ENCODE peak calls at places on chromosomes 16 and 17, in six cellular contexts. One of them, this sample, is unnamed.

GRCh38 chr16:69669577-69669976 is 56.8 kb downstream of the NQO1 start:
- DNase-seq in H1: no peak
- DNase-seq in HepG2: no peak
- DNase-seq in GM12878: no peak
- DNase-seq in HCT116: no peak
- DNase-seq in K562: no peak
- DNase-seq in this sample: no peak

GRCh38 chr17:7471729-7472128 is 7.7 kb downstream of the ZBTB4 start:
- DNase-seq in H1: no peak
- DNase-seq in HepG2: no peak
- DNase-seq in GM12878: no peak
- DNase-seq in HCT116: no peak
- DNase-seq in K562: no peak
- DNase-seq in this sample: no peak

GRCh38 chr16:25060920-25061319 is 45.8 kb upstream of the ARHGAP17 start:
- DNase-seq in H1: no peak
- DNase-seq in HepG2: no peak
- DNase-seq in GM12878: no peak
- DNase-seq in HCT116: no peak
- DNase-seq in K562: no peak
- DNase-seq in this sample: no peak

GRCh38 chr17:12909046-12909445 is 108.8 kb downstream of the ELAC2 start:
- DNase-seq in H1: no peak
- DNase-seq in HepG2: no peak
- DNase-seq in GM12878: peak
- DNase-seq in HCT116: no peak
- DNase-seq in K562: no peak
- DNase-seq in this sample: no peak

GRCh38 chr17:34565715-34566114 is 13.7 kb upstream of the TMEM132E start:
- DNase-seq in H1: no peak
- DNase-seq in HepG2: no peak
- DNase-seq in GM12878: no peak
- DNase-seq in HCT116: no peak
- DNase-seq in K562: no peak
- DNase-seq in this sample: no peak

GRCh38 chr17:57870283-57870635 is 20.4 kb upstream of the MRPS23 start:
- DNase-seq in H1: no peak
- DNase-seq in HepG2: no peak
- DNase-seq in GM12878: no peak
- DNase-seq in HCT116: no peak
- DNase-seq in K562: no peak
- DNase-seq in this sample: no peak

GRCh38 chr17:42750730-42751356 is 6.0 kb upstream of the EZH1 start:
- DNase-seq in H1: no peak
- DNase-seq in HepG2: no peak
- DNase-seq in GM12878: no peak
- DNase-seq in HCT116: no peak
- DNase-seq in K562: peak
- DNase-seq in this sample: no peak

GRCh38 chr17:8572767-8573166 is 57.8 kb downstream of the MYH10 start:
- DNase-seq in H1: no peak
- DNase-seq in HepG2: no peak
- DNase-seq in GM12878: no peak
- DNase-seq in HCT116: no peak
- DNase-seq in K562: no peak
- DNase-seq in this sample: no peak

GRCh38 chr17:83054518-83055125 is 24.8 kb upstream of the METRNL start:
- DNase-seq in H1: peak
- DNase-seq in HepG2: no peak
- DNase-seq in GM12878: no peak
- DNase-seq in HCT116: no peak
- DNase-seq in K562: no peak
- DNase-seq in this sample: no peak

GRCh38 chr17:42294469-42295398 is 6.4 kb downstream of the STAT5A start:
- DNase-seq in H1: no peak
- DNase-seq in HepG2: no peak
- DNase-seq in GM12878: no peak
- DNase-seq in HCT116: no peak
- DNase-seq in K562: no peak
- DNase-seq in this sample: no peak

GRCh38 chr16:68003031-68003430 is 3.7 kb upstream of the DPEP2 start:
- DNase-seq in H1: no peak
- DNase-seq in HepG2: no peak
- DNase-seq in GM12878: no peak
- DNase-seq in HCT116: no peak
- DNase-seq in K562: no peak
- DNase-seq in this sample: no peak

GRCh38 chr17:42494673-42495072 is 36.0 kb downstream of the ATP6V0A1 start:
- DNase-seq in H1: no peak
- DNase-seq in HepG2: no peak
- DNase-seq in GM12878: no peak
- DNase-seq in HCT116: no peak
- DNase-seq in K562: no peak
- DNase-seq in this sample: no peak

GRCh38 chr16:81645303-81645702 is 133.8 kb upstream of the PLCG2 start:
- DNase-seq in H1: no peak
- DNase-seq in HepG2: no peak
- DNase-seq in GM12878: no peak
- DNase-seq in HCT116: no peak
- DNase-seq in K562: no peak
- DNase-seq in this sample: no peak

GRCh38 chr17:39979865-39980401 is 674 bp upstream of the PSMD3 start:
- DNase-seq in H1: no peak
- DNase-seq in HepG2: peak
- DNase-seq in GM12878: no peak
- DNase-seq in HCT116: no peak
- DNase-seq in K562: peak
- DNase-seq in this sample: no peak

GRCh38 chr17:44200478-44201155 is 933 bp upstream of the ATXN7L3 start:
- DNase-seq in H1: no peak
- DNase-seq in HepG2: peak
- DNase-seq in GM12878: no peak
- DNase-seq in HCT116: no peak
- DNase-seq in K562: no peak
- DNase-seq in this sample: no peak

GRCh38 chr16:53530046-53530445 is 27.0 kb upstream of the AKTIP start:
- DNase-seq in H1: no peak
- DNase-seq in HepG2: no peak
- DNase-seq in GM12878: no peak
- DNase-seq in HCT116: no peak
- DNase-seq in K562: no peak
- DNase-seq in this sample: no peak

GRCh38 chr17:45291170-45291805 is 25.5 kb downstream of the MAP3K14 start:
- DNase-seq in H1: no peak
- DNase-seq in HepG2: no peak
- DNase-seq in GM12878: no peak
- DNase-seq in HCT116: no peak
- DNase-seq in K562: no peak
- DNase-seq in this sample: no peak

GRCh38 chr17:44439168-44439567 is 49.7 kb upstream of the ITGA2B start:
- DNase-seq in H1: no peak
- DNase-seq in HepG2: no peak
- DNase-seq in GM12878: no peak
- DNase-seq in HCT116: no peak
- DNase-seq in K562: no peak
- DNase-seq in this sample: no peak

GRCh38 chr16:51839697-51840462 is 688.8 kb upstream of the SALL1 start:
- DNase-seq in H1: no peak
- DNase-seq in HepG2: peak
- DNase-seq in GM12878: no peak
- DNase-seq in HCT116: no peak
- DNase-seq in K562: no peak
- DNase-seq in this sample: peak

GRCh38 chr17:10119203-10120112 is 78.9 kb downstream of the GAS7 start:
- DNase-seq in H1: no peak
- DNase-seq in HepG2: no peak
- DNase-seq in GM12878: peak
- DNase-seq in HCT116: peak
- DNase-seq in K562: no peak
- DNase-seq in this sample: no peak

GRCh38 chr16:77169650-77170236 is 21.2 kb upstream of the MON1B start:
- DNase-seq in H1: peak
- DNase-seq in HepG2: peak
- DNase-seq in GM12878: no peak
- DNase-seq in HCT116: peak
- DNase-seq in K562: peak
- DNase-seq in this sample: peak

GRCh38 chr16:77679901-77680300 is 42.4 kb upstream of the NUDT7 start:
- DNase-seq in H1: no peak
- DNase-seq in HepG2: no peak
- DNase-seq in GM12878: no peak
- DNase-seq in HCT116: peak
- DNase-seq in K562: no peak
- DNase-seq in this sample: no peak

DNA sequence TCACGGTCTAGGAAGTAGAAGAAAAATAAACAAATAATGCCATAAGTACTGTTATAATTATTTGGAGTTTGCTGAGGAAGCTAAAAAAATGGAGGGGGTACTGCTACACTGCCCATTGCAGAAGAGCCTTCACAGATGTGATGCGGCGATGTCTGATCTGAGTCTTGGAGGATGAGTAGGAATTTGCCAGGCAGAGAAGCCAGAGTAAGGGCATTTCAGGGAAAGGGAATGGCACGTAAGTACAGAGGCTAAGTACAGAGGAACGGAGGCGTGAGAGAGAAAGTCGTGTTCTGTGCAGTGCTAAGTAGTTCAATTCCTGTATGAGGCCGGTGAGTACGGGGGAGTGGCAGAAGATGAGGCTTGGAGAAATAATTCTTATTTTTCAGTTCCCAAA is 741 bp upstream of the GRB2 start:
- DNase-seq in H1: no peak
- DNase-seq in HepG2: no peak
- DNase-seq in GM12878: no peak
- DNase-seq in HCT116: no peak
- DNase-seq in K562: no peak
- DNase-seq in this sample: no peak
- TF ChIP-seq ZNF274 in H1: no peak
- TF ChIP-seq ZNF274 in HepG2: no peak
- TF ChIP-seq ZNF274 in GM12878: no peak
- TF ChIP-seq ZNF274 in HCT116: no peak
- TF ChIP-seq ZNF274 in K562: no peak
- TF ChIP-seq ZNF274 in this sample: no peak

GRCh38 chr17:4956493-4957061 is 5.7 kb downstream of the ENO3 start:
- DNase-seq in H1: peak
- DNase-seq in HepG2: no peak
- DNase-seq in GM12878: no peak
- DNase-seq in HCT116: no peak
- DNase-seq in K562: no peak
- DNase-seq in this sample: no peak
- TF ChIP-seq YY1 in H1: no peak
- TF ChIP-seq YY1 in HepG2: no peak
- TF ChIP-seq YY1 in GM12878: no peak
- TF ChIP-seq YY1 in HCT116: no peak
- TF ChIP-seq YY1 in K562: no peak
- TF ChIP-seq YY1 in this sample: no peak

DNA sequence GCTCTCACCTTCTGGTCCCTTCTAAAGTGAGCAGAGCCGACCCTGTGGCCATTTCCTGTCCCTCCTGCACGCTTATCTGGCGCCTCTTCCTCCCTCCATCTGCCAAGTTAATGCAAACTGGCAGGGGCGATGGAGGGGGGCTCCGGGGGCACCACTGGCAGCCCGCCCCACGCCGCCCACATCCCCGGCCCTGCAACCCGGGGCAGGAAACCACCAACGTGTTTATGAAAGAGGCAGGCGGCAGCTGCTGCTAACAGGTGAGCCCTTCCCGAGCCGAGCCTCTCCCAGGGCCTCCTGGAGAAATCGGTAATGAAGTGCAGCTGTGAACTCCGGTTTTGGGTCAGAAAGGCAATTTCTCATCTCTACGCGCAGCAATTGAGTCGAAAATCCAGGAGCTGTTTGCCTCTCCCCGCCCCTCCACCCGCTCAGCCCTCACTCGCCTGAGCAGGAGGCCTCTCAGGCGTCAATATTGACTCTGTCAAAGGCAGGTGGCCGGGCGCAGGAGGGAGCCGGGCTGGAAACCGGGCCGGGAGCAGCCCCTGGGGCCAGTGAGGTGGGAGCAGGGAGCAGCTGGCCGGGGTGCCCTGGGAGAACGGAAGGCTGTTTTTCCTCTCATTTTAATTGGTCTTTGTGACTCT is 164.4 kb upstream of the GSE1 start:
- DNase-seq in H1: no peak
- DNase-seq in HepG2: peak
- DNase-seq in GM12878: no peak
- DNase-seq in HCT116: no peak
- DNase-seq in K562: no peak
- DNase-seq in this sample: no peak
- TF ChIP-seq ZNF274 in H1: no peak
- TF ChIP-seq ZNF274 in HepG2: peak
- TF ChIP-seq ZNF274 in GM12878: no peak
- TF ChIP-seq ZNF274 in HCT116: no peak
- TF ChIP-seq ZNF274 in K562: no peak
- TF ChIP-seq ZNF274 in this sample: no peak

GRCh38 chr16:71986131-71986530 is 14.1 kb downstream of the PKD1L3 start:
- DNase-seq in H1: no peak
- DNase-seq in HepG2: no peak
- DNase-seq in GM12878: no peak
- DNase-seq in HCT116: no peak
- DNase-seq in K562: no peak
- DNase-seq in this sample: no peak
- TF ChIP-seq YY1 in H1: no peak
- TF ChIP-seq YY1 in HepG2: no peak
- TF ChIP-seq YY1 in GM12878: no peak
- TF ChIP-seq YY1 in HCT116: no peak
- TF ChIP-seq YY1 in K562: no peak
- TF ChIP-seq YY1 in this sample: no peak

GRCh38 chr17:21345236-21345635 is 30.9 kb upstream of the KCNJ12 start:
- DNase-seq in H1: no peak
- DNase-seq in HepG2: no peak
- DNase-seq in GM12878: no peak
- DNase-seq in HCT116: no peak
- DNase-seq in K562: no peak
- DNase-seq in this sample: no peak
- TF ChIP-seq ZNF274 in H1: no peak
- TF ChIP-seq ZNF274 in HepG2: no peak
- TF ChIP-seq ZNF274 in GM12878: no peak
- TF ChIP-seq ZNF274 in HCT116: no peak
- TF ChIP-seq ZNF274 in K562: no peak
- TF ChIP-seq ZNF274 in this sample: no peak

DNA sequence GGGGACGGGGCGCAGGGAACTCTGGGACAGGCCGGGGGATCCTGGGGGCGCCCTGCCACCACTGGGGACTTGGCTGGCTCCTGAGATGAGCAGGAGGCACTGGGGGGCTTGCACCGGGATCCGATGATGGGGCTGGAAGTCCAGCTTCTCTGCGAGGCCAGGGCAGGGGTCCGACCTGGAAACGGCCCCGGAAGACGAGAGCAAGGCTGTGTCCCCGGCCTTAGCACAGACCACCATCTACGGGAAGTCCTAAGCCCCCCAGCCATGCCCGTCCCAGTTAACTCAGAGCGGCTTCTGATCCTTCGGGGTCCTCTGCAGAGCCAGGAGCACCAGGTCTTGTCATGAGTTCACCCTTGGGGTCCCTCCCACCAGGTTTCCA is 573 bp downstream of the CDT1 start:
- DNase-seq in H1: no peak
- DNase-seq in HepG2: no peak
- DNase-seq in GM12878: no peak
- DNase-seq in HCT116: no peak
- DNase-seq in K562: no peak
- DNase-seq in this sample: no peak
- TF ChIP-seq YY1 in H1: no peak
- TF ChIP-seq YY1 in HepG2: no peak
- TF ChIP-seq YY1 in GM12878: no peak
- TF ChIP-seq YY1 in HCT116: no peak
- TF ChIP-seq YY1 in K562: no peak
- TF ChIP-seq YY1 in this sample: no peak

This sample was measured in NT2/D1.